ENCODE peak calls at places on chromosomes 3 and 15, in six cellular contexts. One of them, this sample, is unnamed.

GRCh38 chr3:27840807-27841594 is 118.9 kb upstream of the EOMES start:
- DNase-seq in cardiac septum: no peak
- DNase-seq in A549: no peak
- DNase-seq in HEK293T: no peak
- DNase-seq in GM23248: no peak
- DNase-seq in OCI-M1: no peak
- DNase-seq in this sample: no peak

GRCh38 chr3:88195951-88196434 is 46.2 kb downstream of the C3orf38 start:
- DNase-seq in HEK293T: no peak
- DNase-seq in OCI-M1: peak
- DNase-seq in A549: no peak
- DNase-seq in GM23248: peak
- DNase-seq in cardiac septum: no peak
- DNase-seq in this sample: no peak

GRCh38 chr3:124014366-124014942 is 22.5 kb upstream of the ROPN1 start:
- DNase-seq in OCI-M1: no peak
- DNase-seq in A549: no peak
- DNase-seq in GM23248: peak
- DNase-seq in cardiac septum: no peak
- DNase-seq in HEK293T: no peak
- DNase-seq in this sample: no peak

GRCh38 chr3:134326760-134327593 is 47.3 kb downstream of the AMOTL2 start:
- DNase-seq in cardiac septum: no peak
- DNase-seq in OCI-M1: no peak
- DNase-seq in A549: no peak
- DNase-seq in HEK293T: no peak
- DNase-seq in GM23248: peak
- DNase-seq in this sample: peak

GRCh38 chr3:127485396-127486170 is 105.0 kb downstream of the TPRA1 start:
- DNase-seq in OCI-M1: no peak
- DNase-seq in cardiac septum: peak
- DNase-seq in A549: no peak
- DNase-seq in GM23248: peak
- DNase-seq in HEK293T: no peak
- DNase-seq in this sample: no peak

GRCh38 chr3:100810671-100811070 is 101.4 kb downstream of the TFG start:
- DNase-seq in GM23248: peak
- DNase-seq in HEK293T: no peak
- DNase-seq in OCI-M1: no peak
- DNase-seq in A549: no peak
- DNase-seq in cardiac septum: no peak
- DNase-seq in this sample: no peak

GRCh38 chr15:79004336-79004735 is 59.5 kb upstream of the CTSH start:
- DNase-seq in A549: no peak
- DNase-seq in OCI-M1: peak
- DNase-seq in cardiac septum: no peak
- DNase-seq in GM23248: peak
- DNase-seq in HEK293T: no peak
- DNase-seq in this sample: no peak

GRCh38 chr3:86978111-86978528 is 12.8 kb downstream of the VGLL3 start:
- DNase-seq in cardiac septum: no peak
- DNase-seq in A549: no peak
- DNase-seq in OCI-M1: no peak
- DNase-seq in HEK293T: no peak
- DNase-seq in GM23248: peak
- DNase-seq in this sample: no peak

GRCh38 chr3:129224984-129225393 is 24.4 kb upstream of the COPG1 start:
- DNase-seq in GM23248: peak
- DNase-seq in OCI-M1: peak
- DNase-seq in HEK293T: peak
- DNase-seq in A549: peak
- DNase-seq in cardiac septum: peak
- DNase-seq in this sample: peak

GRCh38 chr3:125136515-125136914 is 76.0 kb downstream of the SLC12A8 start:
- DNase-seq in HEK293T: no peak
- DNase-seq in OCI-M1: no peak
- DNase-seq in GM23248: no peak
- DNase-seq in cardiac septum: no peak
- DNase-seq in A549: no peak
- DNase-seq in this sample: no peak

GRCh38 chr3:138378990-138379389 is 30.6 kb downstream of the MRAS start:
- DNase-seq in A549: no peak
- DNase-seq in HEK293T: no peak
- DNase-seq in OCI-M1: no peak
- DNase-seq in GM23248: no peak
- DNase-seq in cardiac septum: no peak
- DNase-seq in this sample: no peak